ENCODE peak calls at places on chromosome 1, in eight cellular contexts. One of them, this sample, is unnamed.

GRCh38 chr1:114379987-114380386 is 131.0 kb downstream of the TRIM33 start:
- DNase-seq in bronchial epithelial cell: no peak
- DNase-seq in EL: no peak
- DNase-seq in activated gamma-delta T cell treated with anti-CD3 and anti-CD28 coated beads, Interleukin-2, amount 50 U/mL, for 16 hours: no peak
- DNase-seq in T47D: no peak
- DNase-seq in HFF-Myc: no peak
- DNase-seq in stimulated activated naive B cell treated with anti-CD40 and anti-IgM and Interleukin-4, amounts not matched to agents 10 μg/mL and 1 μg/mL and 100 μg/mL, for 72 hours: no peak
- DNase-seq in left ventricle myocardium inferior: no peak
- DNase-seq in this sample: no peak

GRCh38 chr1:198273901-198274300 is 117.1 kb downstream of the NEK7 start:
- DNase-seq in stimulated activated naive B cell treated with anti-CD40 and anti-IgM and Interleukin-4, amounts not matched to agents 10 μg/mL and 1 μg/mL and 100 μg/mL, for 72 hours: no peak
- DNase-seq in activated gamma-delta T cell treated with anti-CD3 and anti-CD28 coated beads, Interleukin-2, amount 50 U/mL, for 16 hours: no peak
- DNase-seq in left ventricle myocardium inferior: no peak
- DNase-seq in HFF-Myc: no peak
- DNase-seq in bronchial epithelial cell: no peak
- DNase-seq in EL: no peak
- DNase-seq in T47D: no peak
- DNase-seq in this sample: no peak

GRCh38 chr1:184622136-184622823 is 132.4 kb downstream of the EDEM3 start:
- DNase-seq in stimulated activated naive B cell treated with anti-CD40 and anti-IgM and Interleukin-4, amounts not matched to agents 10 μg/mL and 1 μg/mL and 100 μg/mL, for 72 hours: no peak
- DNase-seq in T47D: peak
- DNase-seq in bronchial epithelial cell: no peak
- DNase-seq in EL: peak
- DNase-seq in activated gamma-delta T cell treated with anti-CD3 and anti-CD28 coated beads, Interleukin-2, amount 50 U/mL, for 16 hours: no peak
- DNase-seq in HFF-Myc: peak
- DNase-seq in left ventricle myocardium inferior: peak
- DNase-seq in this sample: no peak

GRCh38 chr1:154970631-154971340 is at the start of gene SHC1:
- DNase-seq in T47D: peak
- DNase-seq in bronchial epithelial cell: peak
- DNase-seq in left ventricle myocardium inferior: peak
- DNase-seq in activated gamma-delta T cell treated with anti-CD3 and anti-CD28 coated beads, Interleukin-2, amount 50 U/mL, for 16 hours: no peak
- DNase-seq in stimulated activated naive B cell treated with anti-CD40 and anti-IgM and Interleukin-4, amounts not matched to agents 10 μg/mL and 1 μg/mL and 100 μg/mL, for 72 hours: peak
- DNase-seq in HFF-Myc: peak
- DNase-seq in EL: peak
- DNase-seq in this sample: peak

GRCh38 chr1:8211620-8212442 is 106.1 kb upstream of the SLC45A1 start:
- DNase-seq in left ventricle myocardium inferior: no peak
- DNase-seq in T47D: peak
- DNase-seq in stimulated activated naive B cell treated with anti-CD40 and anti-IgM and Interleukin-4, amounts not matched to agents 10 μg/mL and 1 μg/mL and 100 μg/mL, for 72 hours: no peak
- DNase-seq in activated gamma-delta T cell treated with anti-CD3 and anti-CD28 coated beads, Interleukin-2, amount 50 U/mL, for 16 hours: no peak
- DNase-seq in HFF-Myc: peak
- DNase-seq in EL: peak
- DNase-seq in bronchial epithelial cell: peak
- DNase-seq in this sample: peak

GRCh38 chr1:27869719-27870085 is 2.6 kb upstream of the THEMIS2 start:
- DNase-seq in HFF-Myc: no peak
- DNase-seq in activated gamma-delta T cell treated with anti-CD3 and anti-CD28 coated beads, Interleukin-2, amount 50 U/mL, for 16 hours: no peak
- DNase-seq in left ventricle myocardium inferior: no peak
- DNase-seq in bronchial epithelial cell: no peak
- DNase-seq in stimulated activated naive B cell treated with anti-CD40 and anti-IgM and Interleukin-4, amounts not matched to agents 10 μg/mL and 1 μg/mL and 100 μg/mL, for 72 hours: no peak
- DNase-seq in EL: no peak
- DNase-seq in T47D: no peak
- DNase-seq in this sample: no peak

GRCh38 chr1:186925881-186926676 is 97.3 kb downstream of the PLA2G4A start:
- DNase-seq in activated gamma-delta T cell treated with anti-CD3 and anti-CD28 coated beads, Interleukin-2, amount 50 U/mL, for 16 hours: no peak
- DNase-seq in bronchial epithelial cell: no peak
- DNase-seq in left ventricle myocardium inferior: no peak
- DNase-seq in stimulated activated naive B cell treated with anti-CD40 and anti-IgM and Interleukin-4, amounts not matched to agents 10 μg/mL and 1 μg/mL and 100 μg/mL, for 72 hours: no peak
- DNase-seq in EL: peak
- DNase-seq in T47D: no peak
- DNase-seq in HFF-Myc: peak
- DNase-seq in this sample: no peak

GRCh38 chr1:30883389-30884172 is 25.0 kb downstream of the SDC3 start:
- DNase-seq in left ventricle myocardium inferior: no peak
- DNase-seq in HFF-Myc: no peak
- DNase-seq in EL: no peak
- DNase-seq in T47D: no peak
- DNase-seq in activated gamma-delta T cell treated with anti-CD3 and anti-CD28 coated beads, Interleukin-2, amount 50 U/mL, for 16 hours: no peak
- DNase-seq in stimulated activated naive B cell treated with anti-CD40 and anti-IgM and Interleukin-4, amounts not matched to agents 10 μg/mL and 1 μg/mL and 100 μg/mL, for 72 hours: no peak
- DNase-seq in bronchial epithelial cell: no peak
- DNase-seq in this sample: no peak

GRCh38 chr1:208475449-208475848 is 231.3 kb upstream of the PLXNA2 start:
- DNase-seq in HFF-Myc: no peak
- DNase-seq in T47D: no peak
- DNase-seq in stimulated activated naive B cell treated with anti-CD40 and anti-IgM and Interleukin-4, amounts not matched to agents 10 μg/mL and 1 μg/mL and 100 μg/mL, for 72 hours: no peak
- DNase-seq in left ventricle myocardium inferior: no peak
- DNase-seq in activated gamma-delta T cell treated with anti-CD3 and anti-CD28 coated beads, Interleukin-2, amount 50 U/mL, for 16 hours: no peak
- DNase-seq in bronchial epithelial cell: peak
- DNase-seq in EL: peak
- DNase-seq in this sample: no peak

GRCh38 chr1:13812456-13813397 is 112.7 kb downstream of the PRDM2 start:
- DNase-seq in HFF-Myc: no peak
- DNase-seq in stimulated activated naive B cell treated with anti-CD40 and anti-IgM and Interleukin-4, amounts not matched to agents 10 μg/mL and 1 μg/mL and 100 μg/mL, for 72 hours: no peak
- DNase-seq in activated gamma-delta T cell treated with anti-CD3 and anti-CD28 coated beads, Interleukin-2, amount 50 U/mL, for 16 hours: no peak
- DNase-seq in EL: no peak
- DNase-seq in bronchial epithelial cell: peak
- DNase-seq in left ventricle myocardium inferior: no peak
- DNase-seq in T47D: no peak
- DNase-seq in this sample: no peak

GRCh38 chr1:169044296-169044695 is 62.2 kb upstream of the ATP1B1 start:
- DNase-seq in stimulated activated naive B cell treated with anti-CD40 and anti-IgM and Interleukin-4, amounts not matched to agents 10 μg/mL and 1 μg/mL and 100 μg/mL, for 72 hours: no peak
- DNase-seq in left ventricle myocardium inferior: no peak
- DNase-seq in HFF-Myc: no peak
- DNase-seq in activated gamma-delta T cell treated with anti-CD3 and anti-CD28 coated beads, Interleukin-2, amount 50 U/mL, for 16 hours: no peak
- DNase-seq in EL: peak
- DNase-seq in bronchial epithelial cell: peak
- DNase-seq in T47D: no peak
- DNase-seq in this sample: peak

GRCh38 chr1:112524251-112524650 is 15.5 kb downstream of the WNT2B start:
- DNase-seq in stimulated activated naive B cell treated with anti-CD40 and anti-IgM and Interleukin-4, amounts not matched to agents 10 μg/mL and 1 μg/mL and 100 μg/mL, for 72 hours: no peak
- DNase-seq in T47D: peak
- DNase-seq in HFF-Myc: no peak
- DNase-seq in bronchial epithelial cell: no peak
- DNase-seq in activated gamma-delta T cell treated with anti-CD3 and anti-CD28 coated beads, Interleukin-2, amount 50 U/mL, for 16 hours: no peak
- DNase-seq in left ventricle myocardium inferior: peak
- DNase-seq in EL: peak
- DNase-seq in this sample: no peak

GRCh38 chr1:156498447-156499193 is 2.0 kb downstream of the MEF2D start:
- DNase-seq in HFF-Myc: no peak
- DNase-seq in EL: peak
- DNase-seq in T47D: peak
- DNase-seq in left ventricle myocardium inferior: peak
- DNase-seq in bronchial epithelial cell: no peak
- DNase-seq in activated gamma-delta T cell treated with anti-CD3 and anti-CD28 coated beads, Interleukin-2, amount 50 U/mL, for 16 hours: no peak
- DNase-seq in stimulated activated naive B cell treated with anti-CD40 and anti-IgM and Interleukin-4, amounts not matched to agents 10 μg/mL and 1 μg/mL and 100 μg/mL, for 72 hours: no peak
- DNase-seq in this sample: no peak

GRCh38 chr1:53145942-53146708 is 3.7 kb upstream of the SLC1A7 start:
- DNase-seq in activated gamma-delta T cell treated with anti-CD3 and anti-CD28 coated beads, Interleukin-2, amount 50 U/mL, for 16 hours: no peak
- DNase-seq in HFF-Myc: peak
- DNase-seq in stimulated activated naive B cell treated with anti-CD40 and anti-IgM and Interleukin-4, amounts not matched to agents 10 μg/mL and 1 μg/mL and 100 μg/mL, for 72 hours: no peak
- DNase-seq in bronchial epithelial cell: peak
- DNase-seq in T47D: no peak
- DNase-seq in EL: peak
- DNase-seq in left ventricle myocardium inferior: peak
- DNase-seq in this sample: no peak

GRCh38 chr1:5516756-5517155 is 475.5 kb downstream of the NPHP4 start:
- DNase-seq in HFF-Myc: no peak
- DNase-seq in left ventricle myocardium inferior: no peak
- DNase-seq in T47D: no peak
- DNase-seq in activated gamma-delta T cell treated with anti-CD3 and anti-CD28 coated beads, Interleukin-2, amount 50 U/mL, for 16 hours: no peak
- DNase-seq in EL: no peak
- DNase-seq in stimulated activated naive B cell treated with anti-CD40 and anti-IgM and Interleukin-4, amounts not matched to agents 10 μg/mL and 1 μg/mL and 100 μg/mL, for 72 hours: no peak
- DNase-seq in bronchial epithelial cell: no peak
- DNase-seq in this sample: no peak

GRCh38 chr1:22053018-22053860 is 730 bp downstream of the CDC42 start:
- DNase-seq in EL: peak
- DNase-seq in T47D: peak
- DNase-seq in HFF-Myc: no peak
- DNase-seq in left ventricle myocardium inferior: peak
- DNase-seq in activated gamma-delta T cell treated with anti-CD3 and anti-CD28 coated beads, Interleukin-2, amount 50 U/mL, for 16 hours: peak
- DNase-seq in stimulated activated naive B cell treated with anti-CD40 and anti-IgM and Interleukin-4, amounts not matched to agents 10 μg/mL and 1 μg/mL and 100 μg/mL, for 72 hours: peak
- DNase-seq in bronchial epithelial cell: peak
- DNase-seq in this sample: peak

GRCh38 chr1:38589036-38589435 is 270.5 kb downstream of the RRAGC start:
- DNase-seq in T47D: no peak
- DNase-seq in activated gamma-delta T cell treated with anti-CD3 and anti-CD28 coated beads, Interleukin-2, amount 50 U/mL, for 16 hours: no peak
- DNase-seq in bronchial epithelial cell: peak
- DNase-seq in stimulated activated naive B cell treated with anti-CD40 and anti-IgM and Interleukin-4, amounts not matched to agents 10 μg/mL and 1 μg/mL and 100 μg/mL, for 72 hours: no peak
- DNase-seq in left ventricle myocardium inferior: peak
- DNase-seq in EL: peak
- DNase-seq in HFF-Myc: no peak
- DNase-seq in this sample: no peak

GRCh38 chr1:91796390-91796654 is 89.6 kb downstream of the TGFBR3 start:
- DNase-seq in bronchial epithelial cell: no peak
- DNase-seq in T47D: no peak
- DNase-seq in left ventricle myocardium inferior: no peak
- DNase-seq in activated gamma-delta T cell treated with anti-CD3 and anti-CD28 coated beads, Interleukin-2, amount 50 U/mL, for 16 hours: no peak
- DNase-seq in stimulated activated naive B cell treated with anti-CD40 and anti-IgM and Interleukin-4, amounts not matched to agents 10 μg/mL and 1 μg/mL and 100 μg/mL, for 72 hours: no peak
- DNase-seq in EL: no peak
- DNase-seq in HFF-Myc: no peak
- DNase-seq in this sample: no peak

GRCh38 chr1:210597555-210598134 is 268.9 kb downstream of the HHAT start:
- DNase-seq in stimulated activated naive B cell treated with anti-CD40 and anti-IgM and Interleukin-4, amounts not matched to agents 10 μg/mL and 1 μg/mL and 100 μg/mL, for 72 hours: no peak
- DNase-seq in T47D: peak
- DNase-seq in EL: peak
- DNase-seq in bronchial epithelial cell: peak
- DNase-seq in activated gamma-delta T cell treated with anti-CD3 and anti-CD28 coated beads, Interleukin-2, amount 50 U/mL, for 16 hours: no peak
- DNase-seq in left ventricle myocardium inferior: no peak
- DNase-seq in HFF-Myc: peak
- DNase-seq in this sample: peak

GRCh38 chr1:167440776-167441175 is 77.6 kb downstream of the CD247 start:
- DNase-seq in HFF-Myc: no peak
- DNase-seq in bronchial epithelial cell: no peak
- DNase-seq in T47D: no peak
- DNase-seq in activated gamma-delta T cell treated with anti-CD3 and anti-CD28 coated beads, Interleukin-2, amount 50 U/mL, for 16 hours: no peak
- DNase-seq in EL: no peak
- DNase-seq in left ventricle myocardium inferior: no peak
- DNase-seq in stimulated activated naive B cell treated with anti-CD40 and anti-IgM and Interleukin-4, amounts not matched to agents 10 μg/mL and 1 μg/mL and 100 μg/mL, for 72 hours: no peak
- DNase-seq in this sample: no peak

GRCh38 chr1:21258331-21259134 is 31.7 kb downstream of the ECE1 start:
- DNase-seq in stimulated activated naive B cell treated with anti-CD40 and anti-IgM and Interleukin-4, amounts not matched to agents 10 μg/mL and 1 μg/mL and 100 μg/mL, for 72 hours: no peak
- DNase-seq in T47D: no peak
- DNase-seq in bronchial epithelial cell: peak
- DNase-seq in left ventricle myocardium inferior: no peak
- DNase-seq in activated gamma-delta T cell treated with anti-CD3 and anti-CD28 coated beads, Interleukin-2, amount 50 U/mL, for 16 hours: no peak
- DNase-seq in HFF-Myc: no peak
- DNase-seq in EL: no peak
- DNase-seq in this sample: no peak

GRCh38 chr1:155499263-155499662 is 63.3 kb downstream of the ASH1L start:
- DNase-seq in HFF-Myc: no peak
- DNase-seq in left ventricle myocardium inferior: no peak
- DNase-seq in stimulated activated naive B cell treated with anti-CD40 and anti-IgM and Interleukin-4, amounts not matched to agents 10 μg/mL and 1 μg/mL and 100 μg/mL, for 72 hours: no peak
- DNase-seq in T47D: no peak
- DNase-seq in EL: no peak
- DNase-seq in activated gamma-delta T cell treated with anti-CD3 and anti-CD28 coated beads, Interleukin-2, amount 50 U/mL, for 16 hours: no peak
- DNase-seq in bronchial epithelial cell: peak
- DNase-seq in this sample: no peak

GRCh38 chr1:22790232-22791008 is 79.8 kb downstream of the EPHB2 start:
- DNase-seq in stimulated activated naive B cell treated with anti-CD40 and anti-IgM and Interleukin-4, amounts not matched to agents 10 μg/mL and 1 μg/mL and 100 μg/mL, for 72 hours: no peak
- DNase-seq in HFF-Myc: no peak
- DNase-seq in activated gamma-delta T cell treated with anti-CD3 and anti-CD28 coated beads, Interleukin-2, amount 50 U/mL, for 16 hours: no peak
- DNase-seq in bronchial epithelial cell: peak
- DNase-seq in EL: no peak
- DNase-seq in left ventricle myocardium inferior: peak
- DNase-seq in T47D: no peak
- DNase-seq in this sample: no peak

GRCh38 chr1:173714759-173715537 is at the start of gene KLHL20:
- DNase-seq in left ventricle myocardium inferior: peak
- DNase-seq in HFF-Myc: peak
- DNase-seq in bronchial epithelial cell: peak
- DNase-seq in T47D: peak
- DNase-seq in activated gamma-delta T cell treated with anti-CD3 and anti-CD28 coated beads, Interleukin-2, amount 50 U/mL, for 16 hours: peak
- DNase-seq in stimulated activated naive B cell treated with anti-CD40 and anti-IgM and Interleukin-4, amounts not matched to agents 10 μg/mL and 1 μg/mL and 100 μg/mL, for 72 hours: peak
- DNase-seq in EL: peak
- DNase-seq in this sample: peak

GRCh38 chr1:41013024-41013423 is 8.5 kb downstream of the SLFNL1 start:
- DNase-seq in T47D: no peak
- DNase-seq in left ventricle myocardium inferior: no peak
- DNase-seq in activated gamma-delta T cell treated with anti-CD3 and anti-CD28 coated beads, Interleukin-2, amount 50 U/mL, for 16 hours: no peak
- DNase-seq in bronchial epithelial cell: no peak
- DNase-seq in HFF-Myc: no peak
- DNase-seq in stimulated activated naive B cell treated with anti-CD40 and anti-IgM and Interleukin-4, amounts not matched to agents 10 μg/mL and 1 μg/mL and 100 μg/mL, for 72 hours: no peak
- DNase-seq in EL: no peak
- DNase-seq in this sample: no peak

GRCh38 chr1:215418876-215419442 is 148.1 kb upstream of the KCTD3 start:
- DNase-seq in bronchial epithelial cell: no peak
- DNase-seq in stimulated activated naive B cell treated with anti-CD40 and anti-IgM and Interleukin-4, amounts not matched to agents 10 μg/mL and 1 μg/mL and 100 μg/mL, for 72 hours: no peak
- DNase-seq in left ventricle myocardium inferior: no peak
- DNase-seq in EL: peak
- DNase-seq in activated gamma-delta T cell treated with anti-CD3 and anti-CD28 coated beads, Interleukin-2, amount 50 U/mL, for 16 hours: no peak
- DNase-seq in T47D: no peak
- DNase-seq in HFF-Myc: peak
- DNase-seq in this sample: no peak

GRCh38 chr1:170520601-170521000 is 11.4 kb upstream of the GORAB start:
- DNase-seq in activated gamma-delta T cell treated with anti-CD3 and anti-CD28 coated beads, Interleukin-2, amount 50 U/mL, for 16 hours: no peak
- DNase-seq in HFF-Myc: no peak
- DNase-seq in stimulated activated naive B cell treated with anti-CD40 and anti-IgM and Interleukin-4, amounts not matched to agents 10 μg/mL and 1 μg/mL and 100 μg/mL, for 72 hours: no peak
- DNase-seq in EL: peak
- DNase-seq in T47D: no peak
- DNase-seq in left ventricle myocardium inferior: no peak
- DNase-seq in bronchial epithelial cell: peak
- DNase-seq in this sample: no peak

GRCh38 chr1:182337736-182338571 is 53.6 kb downstream of the GLUL start:
- DNase-seq in left ventricle myocardium inferior: peak
- DNase-seq in T47D: no peak
- DNase-seq in EL: no peak
- DNase-seq in stimulated activated naive B cell treated with anti-CD40 and anti-IgM and Interleukin-4, amounts not matched to agents 10 μg/mL and 1 μg/mL and 100 μg/mL, for 72 hours: no peak
- DNase-seq in HFF-Myc: no peak
- DNase-seq in bronchial epithelial cell: no peak
- DNase-seq in activated gamma-delta T cell treated with anti-CD3 and anti-CD28 coated beads, Interleukin-2, amount 50 U/mL, for 16 hours: no peak
- DNase-seq in this sample: no peak

GRCh38 chr1:67735806-67736627 is 51.0 kb downstream of the GADD45A start:
- DNase-seq in EL: peak
- DNase-seq in activated gamma-delta T cell treated with anti-CD3 and anti-CD28 coated beads, Interleukin-2, amount 50 U/mL, for 16 hours: peak
- DNase-seq in bronchial epithelial cell: peak
- DNase-seq in T47D: no peak
- DNase-seq in HFF-Myc: peak
- DNase-seq in left ventricle myocardium inferior: peak
- DNase-seq in stimulated activated naive B cell treated with anti-CD40 and anti-IgM and Interleukin-4, amounts not matched to agents 10 μg/mL and 1 μg/mL and 100 μg/mL, for 72 hours: peak
- DNase-seq in this sample: peak

This sample was measured in CD14-positive monocyte.